ENCODE peak calls at places on chromosomes 5 and 9, in seven cellular contexts. B is hepatocyte, V is PC-9, A is astrocyte, N is mesothelial cell of epicardium, Z is breast epithelium, U is cardiac muscle cell. J is an unnamed sample.
A peak's percentile ranks its signal among the peaks of the same experiment; 100 is the strongest.

GRCh38 chr9:134103391-134103998 is 32.4 kb upstream of the WDR5 start:
- DNase-seq in A (no peak), N (no peak), V (no peak), Z (no peak), B (no peak), U (no peak), J (no peak)

GRCh38 chr5:93359958-93360305 is 221.1 kb downstream of the NR2F1-AS1 start:
- DNase-seq in B (no peak), Z (no peak), A (no peak), N (no peak), V (no peak), U (no peak), J (no peak)

GRCh38 chr9:18707078-18707477 is 233.1 kb downstream of the ADAMTSL1 start:
- DNase-seq in A (no peak), V (no peak), B (no peak), U (peak; percentile 55), Z (no peak), N (no peak), J (no peak)

GRCh38 chr9:70491798-70492736 is 77.6 kb upstream of the KLF9 start:
- DNase-seq in N (no peak), B (no peak), A (no peak), V (no peak), Z (no peak), U (peak; percentile 68), J (no peak)

GRCh38 chr9:134811673-134812668 is 68.6 kb upstream of the FCN2 start:
- DNase-seq in U (peak; percentile 68), Z (no peak), V (no peak), B (peak; percentile 51), N (no peak), A (peak; percentile 94), J (no peak)

GRCh38 chr5:90390933-90391332 is 18.6 kb downstream of the CETN3 start:
- DNase-seq in N (no peak), A (peak; percentile 24), V (no peak), U (peak; percentile 23), B (no peak), Z (no peak), J (no peak)

GRCh38 chr5:27308151-27308550 is 269.8 kb upstream of the CDH9 start:
- DNase-seq in A (peak; percentile 82), Z (no peak), N (no peak), U (no peak), B (no peak), V (peak; percentile 43), J (no peak)

GRCh38 chr9:3884736-3885135 is 358.9 kb upstream of the RFX3 start:
- DNase-seq in A (no peak), Z (no peak), N (no peak), U (no peak), V (no peak), B (no peak), J (no peak)

GRCh38 chr5:57736716-57737115 is 254.1 kb upstream of the ACTBL2 start:
- DNase-seq in N (no peak), Z (no peak), B (no peak), V (no peak), A (no peak), U (no peak), J (no peak)

GRCh38 chr5:83512051-83512745 is 40.7 kb downstream of the VCAN start:
- DNase-seq in U (peak; percentile 80), N (no peak), A (peak; percentile 77), B (no peak), V (no peak), Z (no peak), J (no peak)

GRCh38 chr9:23707249-23707648 is 118.8 kb downstream of the ELAVL2 start:
- DNase-seq in A (no peak), Z (no peak), B (no peak), U (no peak), N (no peak), V (no peak), J (no peak)

GRCh38 chr5:9329125-9329524 is 216.8 kb downstream of the SEMA5A start:
- DNase-seq in A (no peak), U (no peak), B (no peak), N (no peak), Z (no peak), V (no peak), J (no peak)

GRCh38 chr5:160434022-160434531 is 12.4 kb downstream of the PTTG1 start:
- DNase-seq in U (no peak), Z (no peak), N (peak; percentile 41), A (peak; percentile 45), B (peak; percentile 64), V (no peak), J (no peak)

GRCh38 chr5:176822426-176823075 is 12.2 kb downstream of the UNC5A start:
- DNase-seq in U (no peak), A (peak; percentile 10), N (no peak), Z (no peak), B (peak; percentile 47), V (peak; percentile 96), J (no peak)

GRCh38 chr9:73172811-73173210 is 21.1 kb downstream of the ANXA1 start:
- DNase-seq in V (no peak), B (peak; percentile 51), Z (no peak), U (no peak), N (no peak), A (no peak), J (no peak)

GRCh38 chr5:11289208-11289607 is 528.2 kb upstream of the DAP start:
- DNase-seq in U (no peak), N (no peak), B (no peak), A (no peak), Z (no peak), V (no peak), J (no peak)

GRCh38 chr9:92455217-92455616 is 27.1 kb downstream of the ASPN start:
- DNase-seq in U (no peak), Z (no peak), A (no peak), V (no peak), N (no peak), B (no peak), J (no peak)

GRCh38 chr9:35273591-35273990 is 111.8 kb downstream of the UNC13B start:
- DNase-seq in A (no peak), Z (no peak), U (no peak), B (no peak), V (no peak), N (no peak), J (no peak)

GRCh38 chr9:121271368-121272351 is 3.7 kb downstream of the GSN start:
- DNase-seq in A (peak; percentile 88), N (no peak), U (peak; percentile 85), Z (no peak), B (peak; percentile 36), V (no peak), J (no peak)

GRCh38 chr9:120692901-120693573 is 21.2 kb downstream of the MEGF9 start:
- DNase-seq in N (no peak), Z (no peak), B (no peak), U (peak; percentile 62), V (no peak), A (peak; percentile 41), J (no peak)

GRCh38 chr9:37036237-37037136 is 2.4 kb upstream of the PAX5 start:
- DNase-seq in Z (no peak), A (no peak), U (peak; percentile 37), B (peak; percentile 50), N (no peak), V (peak; percentile 27), J (no peak)

GRCh38 chr5:86896916-86897315 is 279.2 kb downstream of the COX7C start:
- DNase-seq in B (no peak), Z (no peak), U (no peak), N (no peak), V (no peak), A (no peak), J (no peak)

GRCh38 chr9:23447166-23447565 is 378.9 kb downstream of the ELAVL2 start:
- DNase-seq in U (no peak), N (no peak), B (no peak), A (no peak), Z (no peak), V (no peak), J (no peak)

GRCh38 chr9:71285191-71285656 is 163.8 kb upstream of the TRPM3 start:
- DNase-seq in B (peak; percentile 81), V (peak; percentile 49), Z (no peak), A (peak; percentile 35), U (peak; percentile 75), N (no peak), J (no peak)

GRCh38 chr5:40480392-40480791 is 199.3 kb upstream of the PTGER4 start:
- DNase-seq in Z (no peak), V (no peak), A (no peak), N (no peak), B (no peak), U (no peak), J (no peak)

GRCh38 chr9:124220551-124221451 is 36.9 kb upstream of the NEK6 start:
- DNase-seq in Z (peak; percentile 49), B (no peak), N (no peak), A (peak; percentile 45), V (peak; percentile 51), U (peak; percentile 67), J (no peak)

GRCh38 chr5:56026863-56027300 is 32.1 kb upstream of the IL6ST start:
- DNase-seq in U (peak; percentile 86), A (peak; percentile 91), V (no peak), B (peak; percentile 34), Z (no peak), N (no peak), J (no peak)

GRCh38 chr9:129232839-129233568 is 54.9 kb upstream of the IER5L start:
- DNase-seq in V (no peak), U (peak; percentile 80), A (no peak), N (no peak), B (no peak), Z (no peak), J (no peak)

GRCh38 chr5:149046196-149046829 is 16.5 kb downstream of the SH3TC2 start:
- DNase-seq in Z (no peak), V (no peak), N (no peak), U (peak; percentile 37), A (peak; percentile 78), B (no peak), J (no peak)

DNA sequence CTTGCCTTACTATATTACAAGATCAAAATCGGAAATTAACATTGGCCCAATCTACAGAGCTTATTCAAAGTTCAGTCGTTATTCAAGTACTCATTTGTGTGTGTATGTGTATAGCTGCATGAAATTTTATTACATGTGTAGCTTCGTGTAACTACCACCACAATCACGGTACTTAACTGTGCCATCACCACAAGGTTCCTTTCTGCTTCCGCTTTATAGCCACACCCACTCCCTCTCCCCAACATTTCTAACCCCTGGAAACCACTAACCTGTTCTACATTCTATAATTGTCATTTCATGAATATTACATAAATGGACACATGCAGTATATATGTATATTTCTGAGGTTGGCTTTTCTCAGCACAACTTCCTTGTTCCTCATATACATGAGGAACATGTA is 4.0 kb upstream of the TEX48 start:
- DNase-seq in B (no peak), N (no peak), Z (no peak), U (no peak), V (no peak), A (no peak), J (no peak)
- TF ChIP-seq CTCF in B (no peak), N (no peak), Z (no peak), U (no peak), V (no peak), A (no peak), J (no peak)

GRCh38 chr5:7244208-7244607 is 151.7 kb upstream of the ADCY2 start:
- DNase-seq in Z (no peak), N (no peak), A (no peak), V (no peak), B (no peak), U (no peak), J (no peak)
- TF ChIP-seq CTCF in Z (no peak), N (no peak), A (no peak), V (no peak), B (no peak), U (no peak), J (no peak)

GRCh38 chr9:131422241-131422792 is 28.4 kb downstream of the PRRC2B start:
- DNase-seq in B (peak; percentile 37), U (no peak), A (no peak), N (no peak), V (peak; percentile 64), Z (peak; percentile 72), J (no peak)
- TF ChIP-seq CTCF in B (no peak), U (no peak), A (no peak), N (no peak), V (peak; percentile 41), Z (peak; percentile 38), J (no peak)

GRCh38 chr5:173163219-173163618 is 18.9 kb downstream of the BNIP1 start:
- DNase-seq in U (peak; percentile 70), N (no peak), A (peak; percentile 48), B (no peak), Z (no peak), V (no peak), J (no peak)
- TF ChIP-seq CTCF in U (no peak), N (no peak), A (no peak), B (no peak), Z (no peak), V (no peak), J (no peak)